ENCODE peak calls at places on chromosomes 5 and 9, in ten cellular contexts. M, U, E, A, Z, T, S, N, W and Y are unnamed samples.

GRCh38 chr5:169106906-169107305 is 194.0 kb downstream of the SLIT3 start:
- DNase-seq in E (no peak), W (no peak), N (no peak), A (no peak), S (no peak), U (no peak), M (no peak), Z (no peak), T (no peak), Y (no peak)

GRCh38 chr9:95494022-95494415 is 22.8 kb downstream of the PTCH1 start:
- DNase-seq in Z (no peak), S (no peak), W (no peak), A (no peak), N (no peak), U (peak), M (peak), T (peak), E (no peak), Y (no peak)

GRCh38 chr9:126471084-126471611 is 142.6 kb upstream of the LMX1B start:
- DNase-seq in U (no peak), N (peak), S (no peak), T (no peak), Z (peak), A (no peak), E (peak), M (no peak), W (no peak), Y (peak)

GRCh38 chr9:130634191-130634768 is 30.1 kb upstream of the PRDM12 start:
- DNase-seq in A (no peak), Z (no peak), T (no peak), U (no peak), E (no peak), N (no peak), S (no peak), M (no peak), W (no peak), Y (no peak)

GRCh38 chr9:77063645-77064285 is 44.3 kb downstream of the FOXB2 start:
- DNase-seq in W (peak), A (peak), T (peak), Z (peak), S (no peak), U (no peak), E (peak), N (no peak), M (no peak), Y (no peak)

GRCh38 chr9:10946676-10947410 is 334.0 kb upstream of the PTPRD start:
- DNase-seq in M (no peak), A (no peak), S (no peak), N (no peak), W (no peak), T (no peak), U (no peak), E (no peak), Z (no peak), Y (no peak)

GRCh38 chr9:113742471-113742870 is 133.6 kb upstream of the ZNF618 start:
- DNase-seq in M (no peak), W (no peak), U (no peak), N (no peak), T (no peak), Z (no peak), A (no peak), S (peak), E (no peak), Y (no peak)

GRCh38 chr5:159928122-159928960 is 12.1 kb downstream of the ADRA1B start:
- DNase-seq in S (no peak), N (no peak), T (peak), E (peak), Z (peak), A (peak), W (peak), M (no peak), U (no peak), Y (no peak)

GRCh38 chr9:80074439-80074838 is 502.7 kb downstream of the TLE4 start:
- DNase-seq in N (no peak), M (no peak), Z (no peak), E (no peak), A (no peak), U (no peak), S (no peak), W (no peak), T (no peak), Y (no peak)

GRCh38 chr5:32845171-32845570 is 134.1 kb downstream of the NPR3 start:
- DNase-seq in A (no peak), U (no peak), M (no peak), S (no peak), N (no peak), E (no peak), Z (no peak), W (no peak), T (no peak), Y (no peak)

GRCh38 chr5:108560581-108560980 is 178.7 kb upstream of the FBXL17 start:
- DNase-seq in E (peak), M (no peak), A (no peak), W (no peak), N (peak), T (no peak), U (no peak), Z (peak), S (no peak), Y (no peak)

GRCh38 chr9:13975628-13976250 is 338.2 kb downstream of the NFIB start:
- DNase-seq in Z (no peak), S (no peak), E (no peak), T (no peak), A (no peak), M (no peak), U (no peak), N (no peak), W (no peak), Y (no peak)

GRCh38 chr5:91487420-91487819 is 104.3 kb upstream of the ARRDC3 start:
- DNase-seq in A (no peak), E (no peak), S (peak), Z (no peak), W (no peak), M (peak), N (no peak), T (no peak), U (no peak), Y (no peak)

GRCh38 chr5:147567917-147568598 is 58.2 kb upstream of the DPYSL3 start:
- DNase-seq in M (no peak), Z (peak), U (no peak), T (peak), N (no peak), S (peak), E (no peak), W (peak), A (no peak), Y (no peak)

GRCh38 chr5:67059747-67060490 is 136.7 kb downstream of the CD180 start:
- DNase-seq in T (no peak), N (no peak), M (no peak), S (no peak), E (peak), W (peak), U (no peak), A (no peak), Z (peak), Y (no peak)

GRCh38 chr9:79570449-79571308 is 1.1 kb upstream of the TLE4 start:
- DNase-seq in T (peak), U (no peak), Z (peak), A (peak), N (no peak), W (peak), E (no peak), M (peak), S (peak), Y (peak)

GRCh38 chr9:72297516-72297915 is 67.5 kb downstream of the ZFAND5 start:
- DNase-seq in Z (no peak), E (no peak), U (no peak), A (no peak), M (no peak), T (no peak), N (no peak), W (no peak), S (no peak), Y (no peak)

GRCh38 chr5:110536120-110537115 is 190.1 kb downstream of the TMEM232 start:
- DNase-seq in A (no peak), E (no peak), T (no peak), M (no peak), W (no peak), S (peak), N (no peak), U (no peak), Z (peak), Y (no peak)

GRCh38 chr5:8908055-8908683 is 637.7 kb downstream of the SEMA5A start:
- DNase-seq in A (peak), N (no peak), M (no peak), E (no peak), T (peak), Z (no peak), U (no peak), W (peak), S (peak), Y (no peak)

GRCh38 chr5:98403131-98403530 is 370.3 kb upstream of the RGMB start:
- DNase-seq in Z (peak), S (no peak), W (no peak), N (no peak), A (no peak), E (no peak), M (no peak), U (no peak), T (no peak), Y (no peak)

GRCh38 chr5:50672663-50673062 is 6.2 kb downstream of the PARP8 start:
- DNase-seq in T (no peak), S (no peak), N (no peak), W (no peak), E (no peak), A (no peak), Z (no peak), U (no peak), M (no peak), Y (no peak)

GRCh38 chr5:135332519-135333150 is 66.4 kb downstream of the MACROH2A1 start:
- DNase-seq in E (no peak), W (peak), Z (peak), T (peak), M (peak), A (peak), N (no peak), S (peak), U (peak), Y (no peak)

GRCh38 chr9:18338042-18338441 is 135.9 kb upstream of the ADAMTSL1 start:
- DNase-seq in Z (no peak), E (no peak), S (no peak), N (no peak), W (no peak), T (no peak), M (no peak), U (no peak), A (peak), Y (no peak)

GRCh38 chr5:179322071-179323025 is 22.9 kb downstream of the ADAMTS2 start:
- DNase-seq in E (no peak), Z (peak), S (no peak), A (no peak), N (no peak), T (no peak), W (no peak), U (no peak), M (no peak), Y (no peak)

GRCh38 chr5:166581827-166582226 is 1709.6 kb upstream of the WWC1 start:
- DNase-seq in S (no peak), U (no peak), E (peak), M (no peak), Z (no peak), A (no peak), T (peak), W (peak), N (no peak), Y (no peak)

GRCh38 chr5:75052461-75053285 is at the start of gene GCNT4:
- DNase-seq in T (no peak), M (peak), U (no peak), E (no peak), W (peak), S (peak), N (no peak), A (peak), Z (peak), Y (no peak)

GRCh38 chr9:36950389-36950788 is 83.7 kb downstream of the PAX5 start:
- DNase-seq in E (no peak), Z (no peak), U (no peak), M (no peak), T (no peak), A (no peak), W (no peak), S (no peak), N (no peak), Y (no peak)

GRCh38 chr5:109939109-109939682 is 249.5 kb downstream of the MAN2A1 start:
- DNase-seq in Z (peak), M (no peak), W (no peak), U (peak), T (no peak), S (no peak), E (peak), A (no peak), N (no peak), Y (no peak)

GRCh38 chr9:123455187-123455586 is 99.2 kb downstream of the CRB2 start:
- DNase-seq in M (no peak), N (no peak), Z (no peak), S (no peak), A (no peak), U (no peak), T (no peak), W (no peak), E (no peak), Y (no peak)

GRCh38 chr5:121758640-121759039 is 93.0 kb upstream of the FTMT start:
- DNase-seq in W (no peak), N (no peak), S (peak), A (no peak), Z (no peak), U (no peak), M (no peak), T (no peak), E (no peak), Y (no peak)

GRCh38 chr5:18091758-18092157 is 457.5 kb downstream of the TAF11L14 start:
- DNase-seq in W (no peak), N (no peak), T (no peak), U (no peak), E (no peak), A (no peak), Z (no peak), S (no peak), M (no peak), Y (no peak)

GRCh38 chr5:36006161-36006560 is 15.0 kb upstream of the UGT3A1 start:
- DNase-seq in S (no peak), Z (no peak), A (no peak), U (no peak), T (no peak), E (no peak), W (no peak), M (no peak), N (no peak), Y (no peak)

GRCh38 chr5:145938699-145939531 is 2.5 kb downstream of the SH3RF2 start:
- DNase-seq in M (no peak), W (no peak), Z (no peak), N (no peak), E (no peak), T (peak), S (no peak), U (no peak), A (peak), Y (no peak)

GRCh38 chr5:38636626-38637025 is 80.2 kb upstream of the LIFR start:
- DNase-seq in A (no peak), S (no peak), M (no peak), U (peak), N (no peak), W (no peak), T (no peak), E (no peak), Z (no peak), Y (no peak)

GRCh38 chr5:64292611-64293215 is 127.1 kb downstream of the RNF180 start:
- DNase-seq in W (no peak), S (peak), N (no peak), A (peak), M (no peak), E (peak), U (no peak), Z (no peak), T (no peak), Y (no peak)

GRCh38 chr5:159210306-159210722 is 961 bp upstream of the RNF145 start:
- DNase-seq in W (peak), N (no peak), Z (no peak), A (no peak), M (no peak), E (no peak), U (no peak), T (no peak), S (no peak), Y (no peak)

GRCh38 chr5:175894805-175895204 is 23.4 kb downstream of the CPLX2 start:
- DNase-seq in M (no peak), E (no peak), A (no peak), N (no peak), W (no peak), Z (no peak), T (no peak), U (no peak), S (no peak), Y (no peak)